ENCODE peak calls at places on chromosomes 1 and 21, in four cellular contexts. One of them, this sample, is unnamed.

GRCh38 chr1:90400121-90400520 is 317.0 kb downstream of the BARHL2 start:
- DNase-seq in activated CD8-positive, alpha-beta memory T cell treated with anti-CD3 and anti-CD28 coated beads for 24 hours: no peak
- DNase-seq in T-helper 2 cell treated with Interferon-gamma antibody and Interleukin-4, amounts not matched to agents 5 μg/mL and 100 μg/mL, for 36 hours: no peak
- DNase-seq in EL: peak; percentile 8
- DNase-seq in this sample: no peak

GRCh38 chr1:94095112-94095637 is 25.8 kb downstream of the ABCA4 start:
- DNase-seq in T-helper 2 cell treated with Interferon-gamma antibody and Interleukin-4, amounts not matched to agents 5 μg/mL and 100 μg/mL, for 36 hours: no peak
- DNase-seq in EL: peak; percentile 57
- DNase-seq in activated CD8-positive, alpha-beta memory T cell treated with anti-CD3 and anti-CD28 coated beads for 24 hours: no peak
- DNase-seq in this sample: no peak

GRCh38 chr1:55284856-55285255 is 69.7 kb upstream of the USP24 start:
- DNase-seq in activated CD8-positive, alpha-beta memory T cell treated with anti-CD3 and anti-CD28 coated beads for 24 hours: no peak
- DNase-seq in EL: peak; percentile 57
- DNase-seq in T-helper 2 cell treated with Interferon-gamma antibody and Interleukin-4, amounts not matched to agents 5 μg/mL and 100 μg/mL, for 36 hours: no peak
- DNase-seq in this sample: no peak

GRCh38 chr1:95393434-95393833 is 159.4 kb downstream of the RWDD3 start:
- DNase-seq in T-helper 2 cell treated with Interferon-gamma antibody and Interleukin-4, amounts not matched to agents 5 μg/mL and 100 μg/mL, for 36 hours: no peak
- DNase-seq in EL: no peak
- DNase-seq in activated CD8-positive, alpha-beta memory T cell treated with anti-CD3 and anti-CD28 coated beads for 24 hours: no peak
- DNase-seq in this sample: no peak

GRCh38 chr21:46559291-46559983 is 45.4 kb downstream of the S100B start:
- DNase-seq in EL: no peak
- DNase-seq in activated CD8-positive, alpha-beta memory T cell treated with anti-CD3 and anti-CD28 coated beads for 24 hours: peak; percentile 89
- DNase-seq in T-helper 2 cell treated with Interferon-gamma antibody and Interleukin-4, amounts not matched to agents 5 μg/mL and 100 μg/mL, for 36 hours: peak; percentile 64
- DNase-seq in this sample: no peak

GRCh38 chr1:218946147-218946546 is 227.5 kb upstream of the LYPLAL1 start:
- DNase-seq in activated CD8-positive, alpha-beta memory T cell treated with anti-CD3 and anti-CD28 coated beads for 24 hours: no peak
- DNase-seq in EL: no peak
- DNase-seq in T-helper 2 cell treated with Interferon-gamma antibody and Interleukin-4, amounts not matched to agents 5 μg/mL and 100 μg/mL, for 36 hours: no peak
- DNase-seq in this sample: no peak

GRCh38 chr1:15708486-15709137 is 24.5 kb downstream of the PLEKHM2 start:
- DNase-seq in activated CD8-positive, alpha-beta memory T cell treated with anti-CD3 and anti-CD28 coated beads for 24 hours: no peak
- DNase-seq in EL: no peak
- DNase-seq in T-helper 2 cell treated with Interferon-gamma antibody and Interleukin-4, amounts not matched to agents 5 μg/mL and 100 μg/mL, for 36 hours: no peak
- DNase-seq in this sample: no peak

GRCh38 chr1:183209533-183210158 is 23.6 kb downstream of the LAMC2 start:
- DNase-seq in EL: peak; percentile 94
- DNase-seq in activated CD8-positive, alpha-beta memory T cell treated with anti-CD3 and anti-CD28 coated beads for 24 hours: no peak
- DNase-seq in T-helper 2 cell treated with Interferon-gamma antibody and Interleukin-4, amounts not matched to agents 5 μg/mL and 100 μg/mL, for 36 hours: no peak
- DNase-seq in this sample: peak; percentile 66

GRCh38 chr1:186819140-186819539 is 9.6 kb upstream of the PLA2G4A start:
- DNase-seq in activated CD8-positive, alpha-beta memory T cell treated with anti-CD3 and anti-CD28 coated beads for 24 hours: no peak
- DNase-seq in EL: peak; percentile 43
- DNase-seq in T-helper 2 cell treated with Interferon-gamma antibody and Interleukin-4, amounts not matched to agents 5 μg/mL and 100 μg/mL, for 36 hours: no peak
- DNase-seq in this sample: no peak

GRCh38 chr1:44483089-44483488 is 78.0 kb downstream of the RNF220 start:
- DNase-seq in T-helper 2 cell treated with Interferon-gamma antibody and Interleukin-4, amounts not matched to agents 5 μg/mL and 100 μg/mL, for 36 hours: no peak
- DNase-seq in activated CD8-positive, alpha-beta memory T cell treated with anti-CD3 and anti-CD28 coated beads for 24 hours: no peak
- DNase-seq in EL: no peak
- DNase-seq in this sample: no peak

GRCh38 chr1:31759266-31760023 is 4.7 kb downstream of the ADGRB2 start:
- DNase-seq in T-helper 2 cell treated with Interferon-gamma antibody and Interleukin-4, amounts not matched to agents 5 μg/mL and 100 μg/mL, for 36 hours: no peak
- DNase-seq in activated CD8-positive, alpha-beta memory T cell treated with anti-CD3 and anti-CD28 coated beads for 24 hours: no peak
- DNase-seq in EL: peak; percentile 66
- DNase-seq in this sample: no peak

GRCh38 chr1:172359531-172359991 is 60.9 kb upstream of the C1orf105 start:
- DNase-seq in T-helper 2 cell treated with Interferon-gamma antibody and Interleukin-4, amounts not matched to agents 5 μg/mL and 100 μg/mL, for 36 hours: no peak
- DNase-seq in activated CD8-positive, alpha-beta memory T cell treated with anti-CD3 and anti-CD28 coated beads for 24 hours: no peak
- DNase-seq in EL: peak; percentile 70
- DNase-seq in this sample: no peak

This sample was measured in H54.